ENCODE peak calls at places on chromosomes 4 and X, in four cellular contexts. A, M, P and G are unnamed samples.

GRCh38 chrX:136251042-136251991 is at the start of gene MAP7D3:
- DNase-seq in M (no peak), P (peak; percentile 86), A (peak; percentile 56), G (peak; percentile 90)

GRCh38 chrX:49192722-49193328 is 6.7 kb upstream of the PRICKLE3 start:
- DNase-seq in A (peak; percentile 49), M (no peak), P (no peak), G (peak; percentile 46)

GRCh38 chrX:3134316-3134715 is 93.0 kb downstream of the ARSF start:
- DNase-seq in P (no peak), A (no peak), M (no peak), G (no peak)

GRCh38 chr4:1085404-1085799 is 28.0 kb downstream of the RNF212 start:
- DNase-seq in P (no peak), A (no peak), M (no peak), G (no peak)

GRCh38 chrX:130125090-130125489 is 14.8 kb upstream of the ELF4 start:
- DNase-seq in P (no peak), A (no peak), M (no peak), G (no peak)

GRCh38 chr4:186942745-186943606 is 219.3 kb upstream of the FAT1 start:
- DNase-seq in A (no peak), M (no peak), P (no peak), G (no peak)

GRCh38 chr4:158904815-158905214 is 136.0 kb downstream of the FNIP2 start:
- DNase-seq in P (no peak), A (no peak), M (no peak), G (no peak)

GRCh38 chr4:147683172-147683571 is 791 bp downstream of the PRMT9 start:
- DNase-seq in M (peak; percentile 12), A (no peak), P (peak; percentile 9), G (peak; percentile 20)

GRCh38 chr4:152572417-152573086 is 36.7 kb upstream of the FBXW7 start:
- DNase-seq in P (no peak), A (no peak), M (no peak), G (no peak)

GRCh38 chr4:1380368-1381151 is 25.7 kb downstream of the NKX1-1 start:
- DNase-seq in M (no peak), P (no peak), A (peak; percentile 7), G (no peak)

GRCh38 chr4:147879676-147880075 is 147.8 kb downstream of the ARHGAP10 start:
- DNase-seq in A (no peak), P (no peak), M (no peak), G (no peak)

GRCh38 chrX:24945009-24945408 is 70.8 kb downstream of the ARX start:
- DNase-seq in P (no peak), M (no peak), A (no peak), G (no peak)

GRCh38 chrX:119482497-119483480 is 14.5 kb downstream of the SLC25A5 start:
- DNase-seq in M (no peak), P (peak; percentile 71), A (peak; percentile 73), G (peak; percentile 84)

GRCh38 chrX:63475200-63475599 is 124.1 kb upstream of the SPIN4 start:
- DNase-seq in P (no peak), M (no peak), A (no peak), G (no peak)

GRCh38 chr4:181952478-181952877 is 290.7 kb upstream of the TENM3 start:
- DNase-seq in P (no peak), A (no peak), M (no peak), G (no peak)

GRCh38 chrX:9318761-9319160 is 146.1 kb upstream of the TBL1X start:
- DNase-seq in P (no peak), A (no peak), M (no peak), G (no peak)

GRCh38 chr4:169416997-169417396 is 146.2 kb upstream of the SH3RF1 start:
- DNase-seq in P (no peak), M (peak; percentile 5), A (no peak), G (no peak)

GRCh38 chrX:71128915-71129765 is 10.7 kb downstream of the MED12 start:
- DNase-seq in M (peak; percentile 35), P (peak; percentile 68), A (peak; percentile 70), G (peak; percentile 83)

GRCh38 chr4:78747328-78747946 is 28.7 kb upstream of the BMP2K start:
- DNase-seq in M (no peak), P (no peak), A (no peak), G (no peak)

GRCh38 chrX:82711432-82711831 is 796.7 kb upstream of the POU3F4 start:
- DNase-seq in A (no peak), P (no peak), M (no peak), G (no peak)

GRCh38 chr4:164441131-164441530 is 312.8 kb upstream of the SMIM31 start:
- DNase-seq in M (no peak), A (no peak), P (no peak), G (no peak)

GRCh38 chrX:72306851-72307645 is 1.3 kb upstream of the CITED1 start:
- DNase-seq in P (peak; percentile 35), M (peak; percentile 17), A (peak; percentile 51), G (peak; percentile 80)

GRCh38 chr4:140071806-140072205 is 82.2 kb downstream of the MAML3 start:
- DNase-seq in M (no peak), P (no peak), A (no peak), G (no peak)

GRCh38 chr4:82698412-82698811 is 100.2 kb downstream of the SCD5 start:
- DNase-seq in M (no peak), A (no peak), P (no peak), G (no peak)

GRCh38 chr4:82694892-82695291 is 103.7 kb downstream of the SCD5 start:
- DNase-seq in A (no peak), M (no peak), P (no peak), G (no peak)

GRCh38 chr4:82697561-82697960 is 101.0 kb downstream of the SCD5 start:
- DNase-seq in M (no peak), P (no peak), A (no peak), G (no peak)

GRCh38 chr4:82694106-82694505 is 104.5 kb downstream of the SCD5 start:
- DNase-seq in P (no peak), M (no peak), A (no peak), G (no peak)

GRCh38 chr4:82696117-82696516 is 102.5 kb downstream of the SCD5 start:
- DNase-seq in M (no peak), P (no peak), A (no peak), G (no peak)
- TF ChIP-seq ELF4 in M (no peak), P (no peak), A (no peak), G (no peak)

GRCh38 chr4:4913628-4914027 is 54.2 kb downstream of the MSX1 start:
- DNase-seq in P (no peak), A (no peak), M (no peak), G (no peak)

GRCh38 chr4:4918067-4918466 is 58.6 kb downstream of the MSX1 start:
- DNase-seq in P (no peak), M (no peak), A (no peak), G (no peak)

GRCh38 chr4:4914059-4914820 is 54.8 kb downstream of the MSX1 start:
- DNase-seq in M (no peak), A (no peak), P (no peak), G (no peak)

GRCh38 chr4:4913147-4913561 is 53.7 kb downstream of the MSX1 start:
- DNase-seq in P (no peak), A (no peak), M (no peak), G (no peak)

DNA sequence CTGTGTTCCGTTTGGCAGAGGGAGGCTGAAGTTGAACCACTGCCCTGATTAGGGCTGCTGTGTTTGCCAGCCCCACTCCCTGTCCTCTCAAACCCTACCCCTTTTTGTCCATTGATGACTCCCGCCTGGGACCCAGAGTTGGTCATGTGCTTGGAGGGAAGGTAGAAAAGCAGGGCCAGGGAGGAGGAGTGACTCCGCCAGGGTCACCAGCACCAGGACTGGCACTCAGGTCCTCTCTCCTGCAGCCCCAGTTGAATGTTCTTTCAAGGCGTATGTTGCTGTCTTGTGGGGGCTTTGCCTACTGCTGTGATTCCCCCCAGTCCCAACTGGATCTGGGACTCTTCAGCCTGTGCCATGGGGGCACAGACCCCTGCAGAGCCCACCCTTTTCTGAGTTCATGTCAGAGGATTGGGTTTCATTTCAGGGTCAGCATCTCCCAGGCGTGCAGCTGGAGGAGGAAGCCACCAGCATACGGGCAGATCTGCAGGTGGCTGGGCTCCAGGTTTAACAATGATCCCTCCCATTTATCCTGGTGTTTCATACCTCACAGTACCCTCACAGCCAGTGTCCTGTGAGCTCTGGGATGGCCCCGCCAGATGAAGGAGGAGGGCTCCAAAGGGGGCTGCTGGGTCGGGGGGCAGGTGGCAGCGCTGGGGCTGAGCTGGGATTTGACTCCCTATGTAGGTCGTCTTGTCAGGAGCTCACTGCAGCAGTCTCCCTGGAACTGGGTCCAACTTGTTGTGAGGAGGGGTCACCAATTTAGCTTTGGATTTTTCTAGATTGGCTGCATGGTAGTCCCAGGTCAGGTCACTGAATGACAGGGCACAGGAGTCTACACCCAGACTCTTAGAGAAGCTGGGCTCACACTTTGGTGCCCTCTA is 55.7 kb downstream of the MSX1 start:
- DNase-seq in P (no peak), A (no peak), M (no peak), G (no peak)
- TF ChIP-seq ELF4 in P (no peak), A (no peak), M (no peak), G (no peak)

GRCh38 chr4:77074961-77075855 is 581 bp downstream of the CCNI start:
- DNase-seq in M (peak; percentile 70), P (peak; percentile 81), A (peak; percentile 64), G (peak; percentile 39)

GRCh38 chr4:77073106-77073858 is 2.5 kb downstream of the CCNI start:
- DNase-seq in A (no peak), P (no peak), M (no peak), G (no peak)

GRCh38 chr4:77075869-77076801 is at the start of gene CCNI:
- DNase-seq in M (peak; percentile 90), A (peak; percentile 97), P (peak; percentile 94), G (peak; percentile 93)

GRCh38 chr4:77073981-77074865 is 1.6 kb downstream of the CCNI start:
- DNase-seq in A (no peak), P (no peak), M (no peak), G (no peak)

GRCh38 chr4:77072195-77072753 is 3.5 kb downstream of the CCNI start:
- DNase-seq in A (no peak), P (no peak), M (peak; percentile 2), G (no peak)
- TF ChIP-seq ELF4 in A (no peak), P (no peak), M (no peak), G (no peak)

GRCh38 chrX:153973127-153974002 is 811 bp downstream of the TMEM187 start:
- DNase-seq in A (no peak), P (no peak), M (peak; percentile 40), G (no peak)

GRCh38 chrX:153974726-153975286 is 2.3 kb downstream of the TMEM187 start:
- DNase-seq in P (no peak), M (peak; percentile 67), A (no peak), G (no peak)

GRCh38 chrX:153972368-153973126 is at the start of gene TMEM187:
- DNase-seq in M (peak; percentile 84), P (peak; percentile 85), A (peak; percentile 82), G (peak; percentile 92)

GRCh38 chrX:153971632-153972367 is at the start of gene HCFC1:
- DNase-seq in P (peak; percentile 68), M (peak; percentile 75), A (peak; percentile 85), G (peak; percentile 83)

DNA sequence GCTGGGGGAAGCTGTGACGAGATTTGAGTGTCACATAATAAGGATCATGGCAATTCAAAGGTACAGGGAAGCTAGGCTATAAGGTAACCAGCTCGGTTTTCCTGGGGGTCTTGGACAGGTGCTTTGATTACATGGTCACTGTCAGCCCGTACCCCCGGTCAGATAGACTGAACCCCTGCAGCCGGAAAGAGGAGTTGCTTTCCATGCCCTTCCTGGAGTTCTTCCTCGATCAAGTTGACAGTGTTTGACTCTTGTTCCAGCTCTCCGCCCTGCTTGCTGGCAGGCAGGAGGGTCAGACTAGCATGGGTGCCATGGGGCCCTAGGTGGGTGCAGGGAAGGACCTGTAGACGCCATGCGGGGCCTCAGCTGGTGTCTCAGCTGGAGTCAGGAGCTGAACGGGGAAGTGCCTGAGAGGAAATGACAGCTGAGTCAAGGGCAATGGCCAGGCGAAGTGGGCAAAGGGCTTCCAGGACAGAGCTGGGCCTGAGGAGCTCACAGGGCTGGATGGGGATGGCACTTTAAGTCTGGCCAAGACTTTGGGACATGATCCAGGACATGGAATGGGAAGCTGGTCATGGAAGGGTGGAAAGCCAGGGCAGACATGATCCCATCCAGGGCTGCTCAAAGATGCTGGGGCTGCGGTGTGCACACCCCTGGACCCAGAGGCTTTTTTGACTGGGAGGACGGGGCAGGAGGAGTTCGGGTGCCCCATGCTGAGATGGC is 1.6 kb downstream of the TMEM187 start:
- DNase-seq in P (no peak), M (no peak), A (no peak), G (no peak)
- TF ChIP-seq ELF4 in P (no peak), M (no peak), A (no peak), G (no peak)